ENCODE peak calls at places on chromosomes 11 and 22, in four cellular contexts. One of them, this sample, is unnamed.

GRCh38 chr22:28903080-28903479 is 19.7 kb downstream of the ZNRF3 start:
- DNase-seq in lower leg skin: peak
- DNase-seq in fibroblast of villous mesenchyme: no peak
- DNase-seq in NCI-H69: no peak
- DNase-seq in this sample: no peak

GRCh38 chr11:118102721-118103261 is 16.0 kb upstream of the SMIM35 start:
- DNase-seq in lower leg skin: no peak
- DNase-seq in fibroblast of villous mesenchyme: no peak
- DNase-seq in NCI-H69: no peak
- DNase-seq in this sample: no peak

GRCh38 chr22:45389546-45389945 is 23.9 kb downstream of the SMC1B start:
- DNase-seq in NCI-H69: no peak
- DNase-seq in lower leg skin: no peak
- DNase-seq in fibroblast of villous mesenchyme: no peak
- DNase-seq in this sample: no peak

GRCh38 chr11:115659061-115659963 is 155.1 kb upstream of the CADM1 start:
- DNase-seq in lower leg skin: no peak
- DNase-seq in fibroblast of villous mesenchyme: no peak
- DNase-seq in NCI-H69: peak
- DNase-seq in this sample: no peak

GRCh38 chr11:125552927-125553326 is 16.4 kb upstream of the EI24 start:
- DNase-seq in NCI-H69: no peak
- DNase-seq in lower leg skin: no peak
- DNase-seq in fibroblast of villous mesenchyme: no peak
- DNase-seq in this sample: no peak

GRCh38 chr22:30290679-30291333 is 1.5 kb upstream of the CASTOR1 start:
- DNase-seq in NCI-H69: peak
- DNase-seq in lower leg skin: peak
- DNase-seq in fibroblast of villous mesenchyme: peak
- DNase-seq in this sample: no peak

GRCh38 chr11:64305691-64306562 is 603 bp downstream of the ESRRA start:
- DNase-seq in fibroblast of villous mesenchyme: peak
- DNase-seq in lower leg skin: peak
- DNase-seq in NCI-H69: peak
- DNase-seq in this sample: no peak

GRCh38 chr11:2265396-2265795 is 5.0 kb downstream of the ASCL2 start:
- DNase-seq in lower leg skin: peak
- DNase-seq in NCI-H69: no peak
- DNase-seq in fibroblast of villous mesenchyme: no peak
- DNase-seq in this sample: peak

GRCh38 chr11:126581871-126582270 is 226.4 kb downstream of the ST3GAL4 start:
- DNase-seq in fibroblast of villous mesenchyme: no peak
- DNase-seq in NCI-H69: no peak
- DNase-seq in lower leg skin: no peak
- DNase-seq in this sample: no peak

GRCh38 chr11:114399903-114400221 is 449 bp downstream of the C11orf71 start:
- DNase-seq in lower leg skin: no peak
- DNase-seq in NCI-H69: peak
- DNase-seq in fibroblast of villous mesenchyme: peak
- DNase-seq in this sample: no peak

GRCh38 chr22:46569055-46569847 is 31.8 kb upstream of the CELSR1 start:
- DNase-seq in NCI-H69: no peak
- DNase-seq in lower leg skin: peak
- DNase-seq in fibroblast of villous mesenchyme: no peak
- DNase-seq in this sample: no peak

GRCh38 chr11:35167451-35167954 is 28.5 kb downstream of the CD44 start:
- DNase-seq in lower leg skin: no peak
- DNase-seq in fibroblast of villous mesenchyme: peak
- DNase-seq in NCI-H69: no peak
- DNase-seq in this sample: no peak

GRCh38 chr11:85930879-85931366 is 75.7 kb downstream of the CCDC83 start:
- DNase-seq in NCI-H69: peak
- DNase-seq in lower leg skin: no peak
- DNase-seq in fibroblast of villous mesenchyme: no peak
- DNase-seq in this sample: no peak

GRCh38 chr11:66100272-66101037 is 30.4 kb downstream of the PACS1 start:
- DNase-seq in NCI-H69: peak
- DNase-seq in lower leg skin: peak
- DNase-seq in fibroblast of villous mesenchyme: no peak
- DNase-seq in this sample: peak

GRCh38 chr22:46909237-46910030 is 147.0 kb downstream of the TBC1D22A start:
- DNase-seq in lower leg skin: peak
- DNase-seq in NCI-H69: no peak
- DNase-seq in fibroblast of villous mesenchyme: no peak
- DNase-seq in this sample: no peak

GRCh38 chr11:128361451-128362020 is 225.8 kb downstream of the ETS1 start:
- DNase-seq in lower leg skin: no peak
- DNase-seq in NCI-H69: peak
- DNase-seq in fibroblast of villous mesenchyme: peak
- DNase-seq in this sample: no peak

GRCh38 chr11:65505434-65506315 is 6.8 kb downstream of the MALAT1 start:
- DNase-seq in NCI-H69: peak
- DNase-seq in lower leg skin: no peak
- DNase-seq in fibroblast of villous mesenchyme: peak
- DNase-seq in this sample: no peak